ENCODE peak calls at places on chromosome 20, in six cellular contexts. F, V, L, I, W and X are unnamed samples.

GRCh38 chr20:64153861-64154589 is 10.2 kb upstream of the MYT1 start:
- DNase-seq in V (no peak), L (no peak), W (no peak), F (no peak), I (no peak), X (no peak)

GRCh38 chr20:63854069-63854765 is 7.1 kb upstream of the ABHD16B start:
- DNase-seq in V (no peak), F (no peak), W (no peak), L (no peak), I (peak), X (no peak)

GRCh38 chr20:53247460-53248103 is 275.4 kb downstream of the TSHZ2 start:
- DNase-seq in F (no peak), V (no peak), L (no peak), W (no peak), I (no peak), X (no peak)

GRCh38 chr20:40279390-40279789 is 409.6 kb downstream of the MAFB start:
- DNase-seq in F (peak), I (peak), W (no peak), L (no peak), V (peak), X (peak)

GRCh38 chr20:47665221-47665991 is 119.9 kb downstream of the SULF2 start:
- DNase-seq in I (no peak), W (no peak), V (no peak), F (no peak), L (no peak), X (no peak)

GRCh38 chr20:57751411-57751810 is 41.6 kb upstream of the PMEPA1 start:
- DNase-seq in W (no peak), V (no peak), F (no peak), L (no peak), I (peak), X (no peak)

GRCh38 chr20:25247100-25247665 is 702 bp upstream of the PYGB start:
- DNase-seq in F (no peak), I (peak), V (no peak), L (no peak), W (peak), X (peak)

GRCh38 chr20:50242863-50243609 is 52.4 kb downstream of the CEBPB start:
- DNase-seq in F (no peak), W (peak), L (no peak), I (no peak), V (no peak), X (no peak)

GRCh38 chr20:10427060-10427692 is 6.8 kb downstream of the MKKS start:
- DNase-seq in W (peak), I (peak), F (peak), V (peak), L (no peak), X (no peak)

GRCh38 chr20:1674361-1674760 is 16.8 kb upstream of the SIRPG start:
- DNase-seq in L (no peak), V (no peak), F (no peak), I (no peak), W (no peak), X (no peak)

GRCh38 chr20:54061106-54061881 is 9.1 kb downstream of the BCAS1 start:
- DNase-seq in I (no peak), F (peak), L (no peak), V (no peak), W (no peak), X (no peak)

GRCh38 chr20:39036011-39036410 is 73.9 kb downstream of the DHX35 start:
- DNase-seq in F (peak), W (no peak), L (no peak), I (no peak), V (peak), X (no peak)

GRCh38 chr20:49593441-49594142 is 25.7 kb upstream of the PTGIS start:
- DNase-seq in F (no peak), I (no peak), V (no peak), L (no peak), W (no peak), X (no peak)

GRCh38 chr20:16222859-16223411 is 350.3 kb downstream of the KIF16B start:
- DNase-seq in F (no peak), L (no peak), W (no peak), I (no peak), V (no peak), X (no peak)

GRCh38 chr20:5859611-5860010 is 90.7 kb downstream of the TRMT6 start:
- DNase-seq in I (no peak), L (no peak), F (no peak), W (no peak), V (no peak), X (no peak)

GRCh38 chr20:18094191-18094590 is 36.5 kb upstream of the OVOL2 start:
- DNase-seq in W (no peak), V (no peak), L (no peak), F (no peak), I (no peak), X (no peak)

GRCh38 chr20:20084296-20084752 is 32.0 kb downstream of the CFAP61 start:
- DNase-seq in L (no peak), W (no peak), V (no peak), I (no peak), F (no peak), X (no peak)

GRCh38 chr20:1001981-1002681 is at the start of gene RSPO4:
- DNase-seq in V (no peak), L (no peak), W (peak), F (no peak), I (peak), X (no peak)

GRCh38 chr20:61765871-61766654 is 299.6 kb downstream of the TAF4 start:
- DNase-seq in W (no peak), V (no peak), L (no peak), F (no peak), I (peak), X (no peak)

GRCh38 chr20:36344517-36345132 is 38.5 kb downstream of the DLGAP4 start:
- DNase-seq in I (peak), L (no peak), V (peak), F (peak), W (no peak), X (peak)

GRCh38 chr20:63064310-63064709 is 57.5 kb upstream of the BHLHE23 start:
- DNase-seq in W (no peak), I (no peak), L (no peak), F (no peak), V (no peak), X (no peak)

GRCh38 chr20:32141465-32141980 is 32.0 kb downstream of the TM9SF4 start:
- DNase-seq in I (no peak), L (no peak), W (no peak), F (no peak), V (no peak), X (no peak)

GRCh38 chr20:61764471-61765020 is 301.1 kb downstream of the TAF4 start:
- DNase-seq in F (no peak), W (no peak), L (no peak), V (no peak), I (peak), X (no peak)

GRCh38 chr20:49230575-49231211 is 11.5 kb downstream of the DDX27 start:
- DNase-seq in F (no peak), L (no peak), V (no peak), I (no peak), W (no peak), X (peak)

GRCh38 chr20:24948939-24949679 is at the start of gene CST7:
- DNase-seq in V (no peak), L (peak), W (no peak), I (peak), F (no peak), X (no peak)

GRCh38 chr20:52763321-52763853 is 208.8 kb upstream of the TSHZ2 start:
- DNase-seq in I (no peak), W (no peak), F (no peak), V (no peak), L (no peak), X (no peak)

GRCh38 chr20:58650181-58650775 is 805 bp upstream of the STX16 start:
- DNase-seq in L (no peak), I (peak), F (no peak), V (no peak), W (no peak), X (no peak)

GRCh38 chr20:59770270-59770669 is 163.2 kb downstream of the SYCP2 start:
- DNase-seq in W (no peak), V (no peak), F (no peak), L (no peak), I (peak), X (no peak)

GRCh38 chr20:35738410-35739179 is 3.5 kb downstream of the RBM39 start:
- DNase-seq in W (no peak), V (no peak), F (no peak), L (no peak), I (no peak), X (no peak)

GRCh38 chr20:41577129-41578009 is 40.8 kb downstream of the CHD6 start:
- DNase-seq in L (no peak), V (no peak), I (no peak), F (no peak), W (no peak), X (no peak)